ENCODE peak calls at places on chromosomes 5 and 9, in ten cellular contexts. One of them, this sample, is unnamed.

GRCh38 chr9:35658894-35659220 is 765 bp downstream of the CCDC107 start:
- DNase-seq in colonic mucosa: peak; percentile 43
- DNase-seq in endothelial cell: no peak
- DNase-seq in MCF 10A: peak; percentile 30
- DNase-seq in mucosa of descending colon: no peak
- DNase-seq in Calu3: no peak
- DNase-seq in thyroid gland: no peak
- DNase-seq in heart right ventricle: no peak
- DNase-seq in fibroblast of pulmonary artery: peak; percentile 56
- DNase-seq in coronary artery: no peak
- DNase-seq in this sample: no peak

GRCh38 chr9:27160636-27161035 is 51.6 kb downstream of the TEK start:
- DNase-seq in colonic mucosa: no peak
- DNase-seq in Calu3: no peak
- DNase-seq in endothelial cell: no peak
- DNase-seq in thyroid gland: no peak
- DNase-seq in mucosa of descending colon: no peak
- DNase-seq in fibroblast of pulmonary artery: no peak
- DNase-seq in MCF 10A: no peak
- DNase-seq in heart right ventricle: no peak
- DNase-seq in coronary artery: no peak
- DNase-seq in this sample: no peak

GRCh38 chr9:2180704-2181103 is 165.6 kb downstream of the SMARCA2 start:
- DNase-seq in fibroblast of pulmonary artery: peak; percentile 36
- DNase-seq in Calu3: no peak
- DNase-seq in thyroid gland: no peak
- DNase-seq in MCF 10A: no peak
- DNase-seq in coronary artery: no peak
- DNase-seq in heart right ventricle: no peak
- DNase-seq in endothelial cell: no peak
- DNase-seq in mucosa of descending colon: no peak
- DNase-seq in colonic mucosa: no peak
- DNase-seq in this sample: no peak

GRCh38 chr9:83281306-83282255 is 218.6 kb upstream of the RASEF start:
- DNase-seq in coronary artery: no peak
- DNase-seq in colonic mucosa: no peak
- DNase-seq in Calu3: peak; percentile 30
- DNase-seq in heart right ventricle: peak; percentile 56
- DNase-seq in thyroid gland: peak; percentile 93
- DNase-seq in fibroblast of pulmonary artery: peak; percentile 49
- DNase-seq in endothelial cell: no peak
- DNase-seq in MCF 10A: peak; percentile 61
- DNase-seq in mucosa of descending colon: no peak
- DNase-seq in this sample: no peak

GRCh38 chr5:59361454-59361853 is 532.1 kb downstream of the PDE4D start:
- DNase-seq in colonic mucosa: no peak
- DNase-seq in mucosa of descending colon: no peak
- DNase-seq in thyroid gland: no peak
- DNase-seq in Calu3: peak; percentile 3
- DNase-seq in MCF 10A: no peak
- DNase-seq in coronary artery: no peak
- DNase-seq in heart right ventricle: no peak
- DNase-seq in endothelial cell: no peak
- DNase-seq in fibroblast of pulmonary artery: no peak
- DNase-seq in this sample: no peak

GRCh38 chr9:130986311-130986940 is 22.5 kb upstream of the LAMC3 start:
- DNase-seq in endothelial cell: no peak
- DNase-seq in Calu3: no peak
- DNase-seq in fibroblast of pulmonary artery: no peak
- DNase-seq in colonic mucosa: no peak
- DNase-seq in heart right ventricle: no peak
- DNase-seq in MCF 10A: no peak
- DNase-seq in coronary artery: no peak
- DNase-seq in mucosa of descending colon: peak; percentile 39
- DNase-seq in thyroid gland: no peak
- DNase-seq in this sample: no peak

GRCh38 chr5:179337227-179338122 is 7.8 kb downstream of the ADAMTS2 start:
- DNase-seq in heart right ventricle: no peak
- DNase-seq in endothelial cell: no peak
- DNase-seq in fibroblast of pulmonary artery: no peak
- DNase-seq in coronary artery: no peak
- DNase-seq in MCF 10A: no peak
- DNase-seq in thyroid gland: no peak
- DNase-seq in colonic mucosa: no peak
- DNase-seq in mucosa of descending colon: peak; percentile 35
- DNase-seq in Calu3: no peak
- DNase-seq in this sample: no peak

GRCh38 chr5:140420226-140420570 is 18.6 kb downstream of the ANKHD1 start:
- DNase-seq in coronary artery: no peak
- DNase-seq in endothelial cell: no peak
- DNase-seq in Calu3: no peak
- DNase-seq in mucosa of descending colon: no peak
- DNase-seq in heart right ventricle: no peak
- DNase-seq in MCF 10A: peak; percentile 43
- DNase-seq in fibroblast of pulmonary artery: peak; percentile 24
- DNase-seq in thyroid gland: no peak
- DNase-seq in colonic mucosa: no peak
- DNase-seq in this sample: no peak

GRCh38 chr5:58016329-58016728 is 443.6 kb downstream of the PLK2 start:
- DNase-seq in Calu3: no peak
- DNase-seq in MCF 10A: peak; percentile 96
- DNase-seq in coronary artery: no peak
- DNase-seq in endothelial cell: no peak
- DNase-seq in colonic mucosa: no peak
- DNase-seq in thyroid gland: no peak
- DNase-seq in mucosa of descending colon: no peak
- DNase-seq in fibroblast of pulmonary artery: peak; percentile 76
- DNase-seq in heart right ventricle: no peak
- DNase-seq in this sample: no peak

GRCh38 chr9:36780186-36780585 is 207.5 kb downstream of the MELK start:
- DNase-seq in mucosa of descending colon: no peak
- DNase-seq in heart right ventricle: no peak
- DNase-seq in MCF 10A: no peak
- DNase-seq in thyroid gland: no peak
- DNase-seq in Calu3: no peak
- DNase-seq in endothelial cell: no peak
- DNase-seq in colonic mucosa: no peak
- DNase-seq in fibroblast of pulmonary artery: no peak
- DNase-seq in coronary artery: no peak
- DNase-seq in this sample: no peak

GRCh38 chr9:131826053-131826452 is 86.2 kb upstream of the RAPGEF1 start:
- DNase-seq in Calu3: no peak
- DNase-seq in MCF 10A: no peak
- DNase-seq in fibroblast of pulmonary artery: no peak
- DNase-seq in thyroid gland: no peak
- DNase-seq in colonic mucosa: no peak
- DNase-seq in heart right ventricle: no peak
- DNase-seq in endothelial cell: no peak
- DNase-seq in mucosa of descending colon: no peak
- DNase-seq in coronary artery: no peak
- DNase-seq in this sample: no peak

GRCh38 chr5:181189962-181190710 is 14.9 kb downstream of the TRIM7 start:
- DNase-seq in heart right ventricle: no peak
- DNase-seq in MCF 10A: peak; percentile 39
- DNase-seq in mucosa of descending colon: no peak
- DNase-seq in endothelial cell: peak; percentile 34
- DNase-seq in fibroblast of pulmonary artery: no peak
- DNase-seq in Calu3: no peak
- DNase-seq in coronary artery: no peak
- DNase-seq in colonic mucosa: peak; percentile 52
- DNase-seq in thyroid gland: peak; percentile 54
- DNase-seq in this sample: peak; percentile 36

GRCh38 chr5:18563853-18564252 is 929.6 kb downstream of the TAF11L14 start:
- DNase-seq in endothelial cell: no peak
- DNase-seq in fibroblast of pulmonary artery: no peak
- DNase-seq in mucosa of descending colon: no peak
- DNase-seq in Calu3: no peak
- DNase-seq in coronary artery: no peak
- DNase-seq in colonic mucosa: no peak
- DNase-seq in heart right ventricle: no peak
- DNase-seq in MCF 10A: no peak
- DNase-seq in thyroid gland: no peak
- DNase-seq in this sample: no peak
- TF ChIP-seq CTCF in endothelial cell: no peak
- TF ChIP-seq CTCF in fibroblast of pulmonary artery: no peak
- TF ChIP-seq CTCF in mucosa of descending colon: no peak
- TF ChIP-seq CTCF in Calu3: no peak
- TF ChIP-seq CTCF in coronary artery: no peak
- TF ChIP-seq CTCF in colonic mucosa: no peak
- TF ChIP-seq CTCF in heart right ventricle: no peak
- TF ChIP-seq CTCF in MCF 10A: no peak
- TF ChIP-seq CTCF in thyroid gland: no peak
- TF ChIP-seq CTCF in this sample: no peak

DNA sequence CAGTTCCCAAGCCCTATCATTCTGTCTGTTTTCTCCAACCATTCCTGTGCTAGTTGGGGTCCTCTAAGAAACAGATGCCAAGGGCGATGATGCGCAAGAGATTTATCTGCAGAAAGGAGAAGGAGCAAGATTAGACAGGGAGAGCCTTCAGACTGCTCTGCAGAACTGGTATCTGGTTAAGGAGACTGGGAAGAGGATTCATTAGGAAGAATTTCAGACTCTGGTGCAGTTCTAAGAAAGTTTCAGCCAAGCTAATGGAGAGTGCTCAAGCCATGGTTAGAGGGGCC is 35.3 kb upstream of the ARHGAP26 start:
- DNase-seq in thyroid gland: no peak
- DNase-seq in Calu3: no peak
- DNase-seq in coronary artery: no peak
- DNase-seq in endothelial cell: no peak
- DNase-seq in MCF 10A: no peak
- DNase-seq in mucosa of descending colon: no peak
- DNase-seq in fibroblast of pulmonary artery: no peak
- DNase-seq in colonic mucosa: no peak
- DNase-seq in heart right ventricle: no peak
- DNase-seq in this sample: no peak
- TF ChIP-seq CTCF in thyroid gland: no peak
- TF ChIP-seq CTCF in Calu3: no peak
- TF ChIP-seq CTCF in coronary artery: no peak
- TF ChIP-seq CTCF in endothelial cell: no peak
- TF ChIP-seq CTCF in MCF 10A: no peak
- TF ChIP-seq CTCF in mucosa of descending colon: no peak
- TF ChIP-seq CTCF in fibroblast of pulmonary artery: no peak
- TF ChIP-seq CTCF in colonic mucosa: no peak
- TF ChIP-seq CTCF in heart right ventricle: no peak
- TF ChIP-seq CTCF in this sample: no peak

DNA sequence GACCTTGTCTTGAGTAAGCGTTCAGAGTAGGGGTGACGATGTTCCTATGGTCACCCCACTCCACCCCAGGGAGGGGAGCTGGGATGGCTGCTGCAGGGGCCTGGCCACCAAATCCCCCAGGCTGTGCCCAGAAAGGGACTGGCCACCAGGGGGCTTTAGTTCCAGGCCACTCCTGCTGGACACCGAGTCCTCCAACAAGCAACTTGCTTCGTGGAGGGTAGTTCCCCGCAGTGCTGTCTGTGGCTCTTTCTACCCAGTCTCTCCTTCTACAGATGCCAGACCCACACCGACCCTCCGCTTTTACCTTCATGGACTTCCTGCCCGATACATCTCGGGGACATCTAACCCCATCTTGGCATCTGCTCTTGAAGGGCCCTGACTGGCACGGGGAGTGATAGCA is 35.7 kb upstream of the GABRP start:
- DNase-seq in Calu3: peak; percentile 80
- DNase-seq in coronary artery: no peak
- DNase-seq in endothelial cell: peak; percentile 62
- DNase-seq in MCF 10A: peak; percentile 51
- DNase-seq in thyroid gland: no peak
- DNase-seq in mucosa of descending colon: no peak
- DNase-seq in fibroblast of pulmonary artery: peak; percentile 21
- DNase-seq in heart right ventricle: peak; percentile 40
- DNase-seq in colonic mucosa: no peak
- DNase-seq in this sample: no peak
- TF ChIP-seq CTCF in Calu3: peak; percentile 77
- TF ChIP-seq CTCF in coronary artery: no peak
- TF ChIP-seq CTCF in endothelial cell: peak; percentile 70
- TF ChIP-seq CTCF in MCF 10A: peak; percentile 25
- TF ChIP-seq CTCF in thyroid gland: peak; percentile 22
- TF ChIP-seq CTCF in mucosa of descending colon: no peak
- TF ChIP-seq CTCF in fibroblast of pulmonary artery: peak; percentile 45
- TF ChIP-seq CTCF in heart right ventricle: peak; percentile 49
- TF ChIP-seq CTCF in colonic mucosa: no peak
- TF ChIP-seq CTCF in this sample: no peak

GRCh38 chr5:172336264-172336663 is 52.7 kb upstream of the UBTD2 start:
- DNase-seq in colonic mucosa: no peak
- DNase-seq in fibroblast of pulmonary artery: no peak
- DNase-seq in mucosa of descending colon: no peak
- DNase-seq in thyroid gland: no peak
- DNase-seq in coronary artery: no peak
- DNase-seq in Calu3: no peak
- DNase-seq in endothelial cell: no peak
- DNase-seq in heart right ventricle: no peak
- DNase-seq in MCF 10A: no peak
- DNase-seq in this sample: no peak
- TF ChIP-seq CTCF in colonic mucosa: no peak
- TF ChIP-seq CTCF in fibroblast of pulmonary artery: no peak
- TF ChIP-seq CTCF in mucosa of descending colon: no peak
- TF ChIP-seq CTCF in thyroid gland: no peak
- TF ChIP-seq CTCF in coronary artery: no peak
- TF ChIP-seq CTCF in Calu3: no peak
- TF ChIP-seq CTCF in endothelial cell: no peak
- TF ChIP-seq CTCF in heart right ventricle: no peak
- TF ChIP-seq CTCF in MCF 10A: no peak
- TF ChIP-seq CTCF in this sample: no peak

GRCh38 chr5:132065351-132065937 is 5.0 kb downstream of the IL3 start:
- DNase-seq in heart right ventricle: peak; percentile 50
- DNase-seq in coronary artery: no peak
- DNase-seq in fibroblast of pulmonary artery: peak; percentile 80
- DNase-seq in Calu3: peak; percentile 83
- DNase-seq in thyroid gland: peak; percentile 23
- DNase-seq in MCF 10A: peak; percentile 93
- DNase-seq in colonic mucosa: peak; percentile 50
- DNase-seq in endothelial cell: peak; percentile 72
- DNase-seq in mucosa of descending colon: no peak
- DNase-seq in this sample: peak; percentile 71
- TF ChIP-seq CTCF in heart right ventricle: peak; percentile 46
- TF ChIP-seq CTCF in coronary artery: no peak
- TF ChIP-seq CTCF in fibroblast of pulmonary artery: peak; percentile 72
- TF ChIP-seq CTCF in Calu3: peak; percentile 72
- TF ChIP-seq CTCF in thyroid gland: no peak
- TF ChIP-seq CTCF in MCF 10A: peak; percentile 93
- TF ChIP-seq CTCF in colonic mucosa: no peak
- TF ChIP-seq CTCF in endothelial cell: no peak
- TF ChIP-seq CTCF in mucosa of descending colon: no peak
- TF ChIP-seq CTCF in this sample: peak; percentile 54

This sample was measured in GM20000.